ENCODE peak calls at places on chromosomes 13 and 19, in five cellular contexts. T is left kidney, G is heart right ventricle, C is pulmonary artery endothelial cell, X is C1 segment of cervical spinal cord. V is an unnamed sample.

GRCh38 chr19:48568345-48568886 is 16.4 kb downstream of the SULT2B1 start:
- DNase-seq in X (peak), T (peak), G (peak), C (peak), V (peak)

GRCh38 chr19:39906283-39906682 is 28.2 kb downstream of the FCGBP start:
- DNase-seq in G (no peak), C (no peak), X (no peak), T (no peak), V (no peak)

GRCh38 chr19:51029718-51030117 is 3.3 kb upstream of the KLK11 start:
- DNase-seq in C (no peak), T (no peak), G (no peak), X (no peak), V (peak)

GRCh38 chr19:48390188-48391099 is 907 bp downstream of the KDELR1 start:
- DNase-seq in T (peak), G (peak), C (no peak), X (no peak), V (peak)

GRCh38 chr13:112324121-112324520 is 52.0 kb upstream of the SPACA7 start:
- DNase-seq in X (no peak), G (no peak), C (no peak), T (peak), V (no peak)

GRCh38 chr19:31658993-31659896 is 310.0 kb upstream of the TSHZ3 start:
- DNase-seq in T (no peak), G (no peak), X (no peak), C (no peak), V (no peak)

GRCh38 chr13:112619730-112620639 is 32.0 kb upstream of the TUBGCP3 start:
- DNase-seq in G (no peak), X (no peak), T (peak), C (no peak), V (no peak)

GRCh38 chr13:99442273-99442895 is 58.9 kb upstream of the TM9SF2 start:
- DNase-seq in X (no peak), T (peak), G (no peak), C (no peak), V (peak)

GRCh38 chr19:17043744-17044143 is 17.1 kb upstream of the CPAMD8 start:
- DNase-seq in C (no peak), X (no peak), T (no peak), G (no peak), V (no peak)

GRCh38 chr13:78700121-78700910 is 41.4 kb upstream of the OBI1 start:
- DNase-seq in C (peak), X (no peak), G (no peak), T (peak), V (no peak)

V was measured in RPMI7951.